ENCODE peak calls at places on chromosomes 7 and 10, in eight cellular contexts. One of them, this sample, is unnamed.

GRCh38 chr7:124618871-124619270 is 146.7 kb downstream of the GPR37 start:
- DNase-seq in NCI-H1417 treated with DMSO at 0.1 percent for 48 hours: no peak
- DNase-seq in GM03348: no peak
- DNase-seq in AG04450: no peak
- DNase-seq in transverse colon: no peak
- DNase-seq in psoas muscle: no peak
- DNase-seq in posterior vena cava: no peak
- DNase-seq in progenitor cell of endocrine pancreas: no peak
- DNase-seq in this sample: no peak

GRCh38 chr7:150820578-150821198 is 20.1 kb downstream of the TMEM176A start:
- DNase-seq in NCI-H1417 treated with DMSO at 0.1 percent for 48 hours: no peak
- DNase-seq in GM03348: no peak
- DNase-seq in AG04450: no peak
- DNase-seq in transverse colon: no peak
- DNase-seq in psoas muscle: no peak
- DNase-seq in posterior vena cava: no peak
- DNase-seq in progenitor cell of endocrine pancreas: no peak
- DNase-seq in this sample: no peak

GRCh38 chr10:120684211-120684610 is 167.0 kb upstream of the WDR11 start:
- DNase-seq in NCI-H1417 treated with DMSO at 0.1 percent for 48 hours: no peak
- DNase-seq in GM03348: no peak
- DNase-seq in AG04450: no peak
- DNase-seq in transverse colon: no peak
- DNase-seq in psoas muscle: no peak
- DNase-seq in posterior vena cava: no peak
- DNase-seq in progenitor cell of endocrine pancreas: no peak
- DNase-seq in this sample: no peak

GRCh38 chr10:35348609-35349388 is 12.5 kb downstream of the CCNY start:
- DNase-seq in NCI-H1417 treated with DMSO at 0.1 percent for 48 hours: no peak
- DNase-seq in GM03348: no peak
- DNase-seq in AG04450: no peak
- DNase-seq in transverse colon: no peak
- DNase-seq in psoas muscle: no peak
- DNase-seq in posterior vena cava: no peak
- DNase-seq in progenitor cell of endocrine pancreas: no peak
- DNase-seq in this sample: no peak

GRCh38 chr10:101385866-101386658 is 32.1 kb downstream of the BTRC start:
- DNase-seq in NCI-H1417 treated with DMSO at 0.1 percent for 48 hours: no peak
- DNase-seq in GM03348: no peak
- DNase-seq in AG04450: no peak
- DNase-seq in transverse colon: no peak
- DNase-seq in psoas muscle: no peak
- DNase-seq in posterior vena cava: no peak
- DNase-seq in progenitor cell of endocrine pancreas: no peak
- DNase-seq in this sample: no peak

GRCh38 chr7:96120856-96121255 is 201.0 kb downstream of the SLC25A13 start:
- DNase-seq in NCI-H1417 treated with DMSO at 0.1 percent for 48 hours: peak; percentile 45
- DNase-seq in GM03348: no peak
- DNase-seq in AG04450: no peak
- DNase-seq in transverse colon: no peak
- DNase-seq in psoas muscle: no peak
- DNase-seq in posterior vena cava: no peak
- DNase-seq in progenitor cell of endocrine pancreas: no peak
- DNase-seq in this sample: no peak

GRCh38 chr7:12625836-12626235 is 55.3 kb downstream of the SCIN start:
- DNase-seq in NCI-H1417 treated with DMSO at 0.1 percent for 48 hours: no peak
- DNase-seq in GM03348: no peak
- DNase-seq in AG04450: no peak
- DNase-seq in transverse colon: no peak
- DNase-seq in psoas muscle: no peak
- DNase-seq in posterior vena cava: no peak
- DNase-seq in progenitor cell of endocrine pancreas: no peak
- DNase-seq in this sample: no peak

GRCh38 chr10:6916601-6917000 is 336.5 kb upstream of the PRKCQ start:
- DNase-seq in NCI-H1417 treated with DMSO at 0.1 percent for 48 hours: no peak
- DNase-seq in GM03348: no peak
- DNase-seq in AG04450: no peak
- DNase-seq in transverse colon: no peak
- DNase-seq in psoas muscle: no peak
- DNase-seq in posterior vena cava: no peak
- DNase-seq in progenitor cell of endocrine pancreas: no peak
- DNase-seq in this sample: no peak

GRCh38 chr7:138257459-138258193 is 181.4 kb downstream of the AKR1D1 start:
- DNase-seq in NCI-H1417 treated with DMSO at 0.1 percent for 48 hours: no peak
- DNase-seq in GM03348: no peak
- DNase-seq in AG04450: no peak
- DNase-seq in transverse colon: no peak
- DNase-seq in psoas muscle: no peak
- DNase-seq in posterior vena cava: no peak
- DNase-seq in progenitor cell of endocrine pancreas: no peak
- DNase-seq in this sample: no peak

GRCh38 chr10:13348216-13349017 is at the start of gene SEPHS1:
- DNase-seq in NCI-H1417 treated with DMSO at 0.1 percent for 48 hours: no peak
- DNase-seq in GM03348: peak; percentile 91
- DNase-seq in AG04450: no peak
- DNase-seq in transverse colon: peak; percentile 78
- DNase-seq in psoas muscle: peak; percentile 92
- DNase-seq in posterior vena cava: peak; percentile 88
- DNase-seq in progenitor cell of endocrine pancreas: peak; percentile 67
- DNase-seq in this sample: peak; percentile 85

GRCh38 chr7:157668884-157669767 is 332.3 kb downstream of the DNAJB6 start:
- DNase-seq in NCI-H1417 treated with DMSO at 0.1 percent for 48 hours: no peak
- DNase-seq in GM03348: no peak
- DNase-seq in AG04450: no peak
- DNase-seq in transverse colon: no peak
- DNase-seq in psoas muscle: no peak
- DNase-seq in posterior vena cava: peak; percentile 73
- DNase-seq in progenitor cell of endocrine pancreas: no peak
- DNase-seq in this sample: no peak

GRCh38 chr10:99612167-99612831 is 7.9 kb downstream of the SLC25A28 start:
- DNase-seq in NCI-H1417 treated with DMSO at 0.1 percent for 48 hours: no peak
- DNase-seq in GM03348: peak; percentile 81
- DNase-seq in AG04450: peak; percentile 13
- DNase-seq in transverse colon: peak; percentile 16
- DNase-seq in psoas muscle: no peak
- DNase-seq in posterior vena cava: no peak
- DNase-seq in progenitor cell of endocrine pancreas: peak; percentile 19
- DNase-seq in this sample: no peak

GRCh38 chr7:152894295-152895170 is 135.0 kb downstream of the ACTR3B start:
- DNase-seq in NCI-H1417 treated with DMSO at 0.1 percent for 48 hours: no peak
- DNase-seq in GM03348: peak; percentile 80
- DNase-seq in AG04450: no peak
- DNase-seq in transverse colon: no peak
- DNase-seq in psoas muscle: no peak
- DNase-seq in posterior vena cava: no peak
- DNase-seq in progenitor cell of endocrine pancreas: peak; percentile 33
- DNase-seq in this sample: no peak

GRCh38 chr10:14612873-14613569 is 161.7 kb downstream of the FAM107B start:
- DNase-seq in NCI-H1417 treated with DMSO at 0.1 percent for 48 hours: no peak
- DNase-seq in GM03348: no peak
- DNase-seq in AG04450: no peak
- DNase-seq in transverse colon: no peak
- DNase-seq in psoas muscle: no peak
- DNase-seq in posterior vena cava: no peak
- DNase-seq in progenitor cell of endocrine pancreas: no peak
- DNase-seq in this sample: no peak

GRCh38 chr7:138472292-138473079 is 12.4 kb downstream of the TRIM24 start:
- DNase-seq in NCI-H1417 treated with DMSO at 0.1 percent for 48 hours: no peak
- DNase-seq in GM03348: no peak
- DNase-seq in AG04450: no peak
- DNase-seq in transverse colon: no peak
- DNase-seq in psoas muscle: no peak
- DNase-seq in posterior vena cava: no peak
- DNase-seq in progenitor cell of endocrine pancreas: no peak
- DNase-seq in this sample: no peak

GRCh38 chr10:130571674-130572073 is 435.5 kb downstream of the GLRX3 start:
- DNase-seq in NCI-H1417 treated with DMSO at 0.1 percent for 48 hours: no peak
- DNase-seq in GM03348: no peak
- DNase-seq in AG04450: no peak
- DNase-seq in transverse colon: no peak
- DNase-seq in psoas muscle: no peak
- DNase-seq in posterior vena cava: no peak
- DNase-seq in progenitor cell of endocrine pancreas: no peak
- DNase-seq in this sample: no peak

GRCh38 chr10:70773965-70774809 is 11.0 kb downstream of the TBATA start:
- DNase-seq in NCI-H1417 treated with DMSO at 0.1 percent for 48 hours: no peak
- DNase-seq in GM03348: peak; percentile 2
- DNase-seq in AG04450: no peak
- DNase-seq in transverse colon: no peak
- DNase-seq in psoas muscle: no peak
- DNase-seq in posterior vena cava: no peak
- DNase-seq in progenitor cell of endocrine pancreas: no peak
- DNase-seq in this sample: no peak

GRCh38 chr7:98869374-98870070 is at the start of gene TMEM130:
- DNase-seq in NCI-H1417 treated with DMSO at 0.1 percent for 48 hours: no peak
- DNase-seq in GM03348: peak; percentile 44
- DNase-seq in AG04450: no peak
- DNase-seq in transverse colon: no peak
- DNase-seq in psoas muscle: peak; percentile 34
- DNase-seq in posterior vena cava: peak; percentile 74
- DNase-seq in progenitor cell of endocrine pancreas: no peak
- DNase-seq in this sample: no peak

GRCh38 chr10:70715853-70716795 is 43.8 kb downstream of the ADAMTS14 start:
- DNase-seq in NCI-H1417 treated with DMSO at 0.1 percent for 48 hours: peak; percentile 27
- DNase-seq in GM03348: peak; percentile 46
- DNase-seq in AG04450: peak; percentile 8
- DNase-seq in transverse colon: no peak
- DNase-seq in psoas muscle: no peak
- DNase-seq in posterior vena cava: no peak
- DNase-seq in progenitor cell of endocrine pancreas: no peak
- DNase-seq in this sample: peak; percentile 26

GRCh38 chr10:74156919-74157289 is 5.9 kb downstream of the ADK start:
- DNase-seq in NCI-H1417 treated with DMSO at 0.1 percent for 48 hours: no peak
- DNase-seq in GM03348: no peak
- DNase-seq in AG04450: no peak
- DNase-seq in transverse colon: peak; percentile 30
- DNase-seq in psoas muscle: peak; percentile 61
- DNase-seq in posterior vena cava: no peak
- DNase-seq in progenitor cell of endocrine pancreas: no peak
- DNase-seq in this sample: peak; percentile 74

GRCh38 chr10:77297370-77297692 is 340.3 kb downstream of the KCNMA1 start:
- DNase-seq in NCI-H1417 treated with DMSO at 0.1 percent for 48 hours: no peak
- DNase-seq in GM03348: no peak
- DNase-seq in AG04450: no peak
- DNase-seq in transverse colon: no peak
- DNase-seq in psoas muscle: no peak
- DNase-seq in posterior vena cava: no peak
- DNase-seq in progenitor cell of endocrine pancreas: no peak
- DNase-seq in this sample: no peak

GRCh38 chr10:44517635-44518034 is 132.7 kb upstream of the CXCL12 start:
- DNase-seq in NCI-H1417 treated with DMSO at 0.1 percent for 48 hours: no peak
- DNase-seq in GM03348: peak; percentile 18
- DNase-seq in AG04450: no peak
- DNase-seq in transverse colon: no peak
- DNase-seq in psoas muscle: no peak
- DNase-seq in posterior vena cava: no peak
- DNase-seq in progenitor cell of endocrine pancreas: no peak
- DNase-seq in this sample: no peak

GRCh38 chr10:13761490-13762091 is 174.8 kb downstream of the PRPF18 start:
- DNase-seq in NCI-H1417 treated with DMSO at 0.1 percent for 48 hours: no peak
- DNase-seq in GM03348: no peak
- DNase-seq in AG04450: no peak
- DNase-seq in transverse colon: no peak
- DNase-seq in psoas muscle: no peak
- DNase-seq in posterior vena cava: no peak
- DNase-seq in progenitor cell of endocrine pancreas: no peak
- DNase-seq in this sample: no peak

GRCh38 chr7:81924494-81924893 is 154.6 kb upstream of the HGF start:
- DNase-seq in NCI-H1417 treated with DMSO at 0.1 percent for 48 hours: no peak
- DNase-seq in GM03348: no peak
- DNase-seq in AG04450: no peak
- DNase-seq in transverse colon: no peak
- DNase-seq in psoas muscle: no peak
- DNase-seq in posterior vena cava: no peak
- DNase-seq in progenitor cell of endocrine pancreas: no peak
- DNase-seq in this sample: no peak

GRCh38 chr7:5523052-5523711 is 99.5 kb upstream of the TNRC18 start:
- DNase-seq in NCI-H1417 treated with DMSO at 0.1 percent for 48 hours: no peak
- DNase-seq in GM03348: no peak
- DNase-seq in AG04450: no peak
- DNase-seq in transverse colon: peak; percentile 44
- DNase-seq in psoas muscle: no peak
- DNase-seq in posterior vena cava: peak; percentile 86
- DNase-seq in progenitor cell of endocrine pancreas: no peak
- DNase-seq in this sample: no peak

GRCh38 chr7:150978136-150978789 is at the start of gene KCNH2:
- DNase-seq in NCI-H1417 treated with DMSO at 0.1 percent for 48 hours: peak; percentile 51
- DNase-seq in GM03348: peak; percentile 55
- DNase-seq in AG04450: no peak
- DNase-seq in transverse colon: no peak
- DNase-seq in psoas muscle: no peak
- DNase-seq in posterior vena cava: no peak
- DNase-seq in progenitor cell of endocrine pancreas: peak; percentile 56
- DNase-seq in this sample: peak; percentile 73

GRCh38 chr7:141674702-141675101 is 27.3 kb downstream of the DENND11 start:
- DNase-seq in NCI-H1417 treated with DMSO at 0.1 percent for 48 hours: no peak
- DNase-seq in GM03348: no peak
- DNase-seq in AG04450: no peak
- DNase-seq in transverse colon: no peak
- DNase-seq in psoas muscle: no peak
- DNase-seq in posterior vena cava: no peak
- DNase-seq in progenitor cell of endocrine pancreas: no peak
- DNase-seq in this sample: no peak

GRCh38 chr7:98165827-98166667 is 45.2 kb upstream of the BHLHA15 start:
- DNase-seq in NCI-H1417 treated with DMSO at 0.1 percent for 48 hours: no peak
- DNase-seq in GM03348: peak; percentile 25
- DNase-seq in AG04450: no peak
- DNase-seq in transverse colon: peak; percentile 72
- DNase-seq in psoas muscle: peak; percentile 76
- DNase-seq in posterior vena cava: no peak
- DNase-seq in progenitor cell of endocrine pancreas: peak; percentile 40
- DNase-seq in this sample: peak; percentile 51

GRCh38 chr7:129574487-129574886 is 37.0 kb upstream of the NRF1 start:
- DNase-seq in NCI-H1417 treated with DMSO at 0.1 percent for 48 hours: no peak
- DNase-seq in GM03348: peak; percentile 87
- DNase-seq in AG04450: peak; percentile 41
- DNase-seq in transverse colon: no peak
- DNase-seq in psoas muscle: peak; percentile 60
- DNase-seq in posterior vena cava: no peak
- DNase-seq in progenitor cell of endocrine pancreas: no peak
- DNase-seq in this sample: no peak

GRCh38 chr7:12751764-12752163 is 64.3 kb downstream of the ARL4A start:
- DNase-seq in NCI-H1417 treated with DMSO at 0.1 percent for 48 hours: no peak
- DNase-seq in GM03348: no peak
- DNase-seq in AG04450: no peak
- DNase-seq in transverse colon: no peak
- DNase-seq in psoas muscle: no peak
- DNase-seq in posterior vena cava: no peak
- DNase-seq in progenitor cell of endocrine pancreas: no peak
- DNase-seq in this sample: no peak

GRCh38 chr7:12229046-12229445 is 18.0 kb downstream of the TMEM106B start:
- DNase-seq in NCI-H1417 treated with DMSO at 0.1 percent for 48 hours: no peak
- DNase-seq in GM03348: peak; percentile 34
- DNase-seq in AG04450: no peak
- DNase-seq in transverse colon: no peak
- DNase-seq in psoas muscle: no peak
- DNase-seq in posterior vena cava: no peak
- DNase-seq in progenitor cell of endocrine pancreas: no peak
- DNase-seq in this sample: no peak

GRCh38 chr10:119705434-119705831 is 20.4 kb upstream of the INPP5F start:
- DNase-seq in NCI-H1417 treated with DMSO at 0.1 percent for 48 hours: no peak
- DNase-seq in GM03348: no peak
- DNase-seq in AG04450: no peak
- DNase-seq in transverse colon: no peak
- DNase-seq in psoas muscle: no peak
- DNase-seq in posterior vena cava: no peak
- DNase-seq in progenitor cell of endocrine pancreas: no peak
- DNase-seq in this sample: no peak

GRCh38 chr7:132575336-132575986 is 809 bp downstream of the PLXNA4 start:
- DNase-seq in NCI-H1417 treated with DMSO at 0.1 percent for 48 hours: no peak
- DNase-seq in GM03348: peak; percentile 90
- DNase-seq in AG04450: no peak
- DNase-seq in transverse colon: peak; percentile 25
- DNase-seq in psoas muscle: peak; percentile 68
- DNase-seq in posterior vena cava: peak; percentile 89
- DNase-seq in progenitor cell of endocrine pancreas: no peak
- DNase-seq in this sample: peak; percentile 76

GRCh38 chr7:35504365-35504764 is 190.6 kb downstream of the HERPUD2 start:
- DNase-seq in NCI-H1417 treated with DMSO at 0.1 percent for 48 hours: no peak
- DNase-seq in GM03348: no peak
- DNase-seq in AG04450: no peak
- DNase-seq in transverse colon: no peak
- DNase-seq in psoas muscle: no peak
- DNase-seq in posterior vena cava: no peak
- DNase-seq in progenitor cell of endocrine pancreas: no peak
- DNase-seq in this sample: no peak